ENCODE peak calls at places on chromosomes 6 and 20, in ten cellular contexts. O is body of pancreas; W is lung; R is fibroblast of lung; N is psoas muscle; G is CD8-positive, alpha-beta memory T cell; I is left ventricle myocardium inferior; D is colonic mucosa; A is esophagus muscularis mucosa; U is cardiac muscle cell. T is an unnamed sample. For H3K9me3 and H3K36me3, the result is how much of the 10 kb centered on the place peaks cover.

GRCh38 chr6:165817771-165818170 is 154.7 kb upstream of the PDE10A start:
- DNase-seq in G (no peak), U (no peak), I (no peak), A (no peak), W (no peak), R (no peak), D (no peak), O (no peak), N (no peak), T (no peak)

GRCh38 chr6:107185570-107185969 is 70.3 kb upstream of the BEND3 start:
- DNase-seq in R (peak), O (peak), W (peak), U (peak), D (no peak), N (no peak), A (no peak), I (no peak), G (no peak), T (no peak)

GRCh38 chr6:113169484-113169883 is 687.7 kb upstream of the MARCKS start:
- DNase-seq in R (peak), N (no peak), A (no peak), D (no peak), O (no peak), G (no peak), U (no peak), I (no peak), W (no peak), T (no peak)

GRCh38 chr20:8271727-8272126 is 139.7 kb downstream of the PLCB1 start:
- DNase-seq in G (no peak), I (no peak), N (no peak), U (no peak), R (no peak), O (no peak), D (no peak), W (no peak), A (no peak), T (no peak)

GRCh38 chr20:4449977-4450715 is 271.6 kb upstream of the PRND start:
- DNase-seq in I (no peak), D (no peak), U (peak), O (no peak), W (peak), A (peak), N (no peak), R (peak), G (no peak), T (no peak)

GRCh38 chr6:18681828-18682503 is 294.8 kb downstream of the RNF144B start:
- DNase-seq in R (no peak), N (no peak), U (no peak), O (no peak), I (no peak), G (no peak), A (no peak), D (no peak), W (no peak), T (no peak)

GRCh38 chr20:41154436-41155176 is 17.3 kb downstream of the PLCG1 start:
- DNase-seq in W (no peak), A (no peak), N (no peak), O (no peak), I (peak), G (no peak), R (no peak), D (no peak), U (no peak), T (no peak)

GRCh38 chr6:119025793-119026192 is 52.7 kb downstream of the FAM184A start:
- DNase-seq in N (no peak), U (no peak), A (no peak), O (no peak), W (no peak), R (no peak), I (no peak), G (no peak), D (no peak), T (no peak)

GRCh38 chr6:20325641-20326421 is 75.8 kb upstream of the E2F3 start:
- DNase-seq in R (no peak), G (no peak), I (no peak), A (no peak), D (no peak), W (no peak), U (no peak), O (no peak), N (no peak), T (no peak)

GRCh38 chr6:96162711-96163120 is 146.9 kb downstream of the FUT9 start:
- DNase-seq in O (no peak), A (no peak), W (no peak), D (no peak), R (no peak), N (no peak), I (no peak), G (no peak), U (no peak), T (no peak)

GRCh38 chr20:56222201-56222600 is 26.3 kb upstream of the MC3R start:
- DNase-seq in O (no peak), W (no peak), U (no peak), G (no peak), N (no peak), D (no peak), A (no peak), I (no peak), R (no peak), T (no peak)
- H3K9me3 ChIP-seq in O (under half), W (under half), U (under half), G (under half), N (under half), D (under half), A (under half), I (under half), R (under half), T (under half)

GRCh38 chr20:34774886-34775285 is 50.6 kb downstream of the NCOA6 start:
- DNase-seq in A (no peak), I (no peak), D (no peak), N (no peak), W (no peak), U (no peak), O (no peak), G (no peak), R (no peak), T (no peak)
- H3K36me3 ChIP-seq in A (half or more), I (half or more), D (under half), N (under half), W (under half), U (under half), O (under half), G (under half), R (under half), T (under half)

DNA sequence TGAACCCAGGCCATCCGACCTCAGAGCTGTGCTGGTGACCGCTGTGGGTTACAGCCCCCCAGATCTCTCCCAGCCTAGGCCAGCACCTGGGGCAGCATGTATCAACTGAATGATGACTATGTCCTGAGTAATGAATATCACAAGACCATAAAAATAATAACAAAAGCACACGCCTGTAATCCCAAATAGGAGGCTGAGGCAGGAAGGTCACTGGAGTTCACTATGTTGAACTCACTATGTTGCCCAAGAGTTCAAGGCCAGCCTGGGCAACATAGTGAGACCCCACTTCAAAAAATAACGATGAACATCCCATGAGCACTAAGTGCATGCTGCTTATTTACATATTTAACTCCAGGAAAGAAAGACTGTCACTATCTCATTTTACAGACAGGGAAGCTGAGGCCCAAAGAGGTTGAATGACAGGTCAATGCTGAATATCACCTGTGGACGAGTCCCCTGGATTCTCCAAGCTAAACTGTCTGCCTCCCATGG is 92.3 kb downstream of the NFATC2 start:
- DNase-seq in U (no peak), N (no peak), R (no peak), I (no peak), O (no peak), W (no peak), A (no peak), D (no peak), G (no peak), T (no peak)
- H3K27ac ChIP-seq in U (peak), N (peak), R (no peak), I (peak), O (no peak), W (no peak), A (peak), D (no peak), G (no peak), T (peak)

DNA sequence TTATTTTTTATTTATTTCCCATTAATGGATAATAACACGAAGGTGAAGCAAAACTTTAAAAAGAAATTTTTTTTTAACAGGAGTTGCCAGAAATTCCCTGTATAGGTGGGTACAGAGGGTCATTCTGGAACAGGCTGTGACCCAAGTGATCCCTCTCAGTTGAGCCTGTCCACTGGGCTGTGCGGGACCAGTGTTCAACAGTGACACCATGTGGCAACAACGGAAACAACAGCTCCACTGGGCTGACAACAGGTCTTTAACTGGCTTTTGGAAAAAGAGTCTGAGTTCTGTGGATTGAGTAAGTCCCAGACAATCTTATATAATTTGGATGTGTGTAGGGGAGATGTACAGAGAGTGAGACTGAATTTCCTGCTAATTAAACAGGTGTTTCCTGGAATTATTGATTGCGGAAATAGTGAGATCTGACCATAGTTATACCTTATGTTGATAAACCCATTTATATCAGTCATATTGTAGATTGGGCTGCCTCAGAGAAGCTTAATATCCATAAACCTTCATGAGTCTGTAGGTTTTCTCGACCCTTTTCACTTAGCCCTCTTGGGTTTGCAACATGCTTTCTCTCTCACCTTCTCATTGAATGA is 17.6 kb downstream of the KIAA1755 start:
- DNase-seq in N (no peak), W (no peak), A (no peak), I (no peak), U (no peak), R (no peak), D (no peak), G (no peak), O (no peak), T (no peak)
- H3K9me3 ChIP-seq in N (under half), W (under half), A (under half), I (under half), U (under half), R (under half), D (under half), G (under half), O (under half), T (under half)

GRCh38 chr6:156944412-156944811 is 167.2 kb downstream of the ARID1B start:
- DNase-seq in A (no peak), R (no peak), I (no peak), N (no peak), D (no peak), W (no peak), U (no peak), O (no peak), G (no peak), T (no peak)

GRCh38 chr6:156948807-156949206 is 171.6 kb downstream of the ARID1B start:
- DNase-seq in R (peak), A (no peak), D (no peak), U (no peak), G (no peak), W (no peak), N (no peak), I (no peak), O (no peak), T (no peak)

GRCh38 chr6:156943816-156944215 is 166.6 kb downstream of the ARID1B start:
- DNase-seq in I (no peak), U (no peak), G (no peak), N (no peak), D (no peak), W (no peak), O (peak), R (no peak), A (no peak), T (no peak)

GRCh38 chr6:156948240-156948639 is 171.1 kb downstream of the ARID1B start:
- DNase-seq in D (no peak), O (no peak), I (no peak), R (no peak), A (no peak), N (no peak), U (no peak), G (no peak), W (no peak), T (no peak)

GRCh38 chr6:156946370-156946936 is 169.3 kb downstream of the ARID1B start:
- DNase-seq in R (no peak), N (no peak), A (no peak), G (no peak), W (no peak), D (no peak), I (no peak), U (no peak), O (no peak), T (no peak)
- H3K36me3 ChIP-seq in R (under half), N (under half), A (under half), G (under half), W (under half), D (under half), I (under half), U (under half), O (under half), T (under half)